ENCODE peak calls at places on chromosomes 4 and X, in nine cellular contexts. I is globus pallidus; K is neural progenitor cell; N is endothelial cell of umbilical vein; S is stimulated activated naive CD8-positive, alpha-beta T cell treated with anti-CD3 and anti-CD28 coated beads, Interleukin-15, Interleukin-2, amounts not matched to agents 100 U/mL and 50 U/mL, for 24 hours; L is renal cortical epithelial cell; M is cerebellar nuclear complex; G is left cardiac atrium; D is GM19239. Z is an unnamed sample.
A peak's percentile ranks its signal among the peaks of the same experiment; 100 is the strongest.

GRCh38 chr4:2848449-2848848 is 4.8 kb downstream of the ADD1 start:
- DNase-seq in M (no peak), L (no peak), G (no peak), S (no peak), K (no peak), N (no peak), I (no peak), D (no peak), Z (peak; percentile 37)

GRCh38 chr4:32488690-32489089 is 1768.5 kb downstream of the PCDH7 start:
- DNase-seq in S (no peak), M (no peak), K (no peak), G (no peak), L (no peak), D (no peak), I (no peak), N (no peak), Z (peak; percentile 83)

GRCh38 chrX:41599507-41599906 is 89.3 kb upstream of the GPR34 start:
- DNase-seq in S (no peak), G (no peak), L (no peak), D (no peak), K (no peak), I (peak; percentile 14), M (no peak), N (no peak), Z (no peak)

GRCh38 chr4:152810715-152811287 is 31.0 kb downstream of the ARFIP1 start:
- DNase-seq in I (no peak), N (no peak), L (peak; percentile 78), D (no peak), G (no peak), S (no peak), K (no peak), M (no peak), Z (no peak)

GRCh38 chr4:153780221-153780620 is 8.7 kb downstream of the SFRP2 start:
- DNase-seq in I (no peak), D (no peak), L (no peak), N (no peak), S (no peak), K (no peak), M (no peak), G (no peak), Z (no peak)

GRCh38 chr4:94511591-94511990 is 59.8 kb downstream of the PDLIM5 start:
- DNase-seq in L (no peak), D (no peak), S (no peak), M (no peak), K (no peak), N (no peak), G (no peak), I (no peak), Z (no peak)

GRCh38 chr4:15104825-15105224 is 102.5 kb downstream of the CPEB2 start:
- DNase-seq in K (no peak), I (no peak), L (no peak), N (peak; percentile 4), D (no peak), G (no peak), S (no peak), M (no peak), Z (no peak)

GRCh38 chrX:111568356-111568755 is 56.9 kb downstream of the SERTM2 start:
- DNase-seq in D (no peak), M (peak; percentile 0), S (no peak), G (no peak), I (peak; percentile 3), L (peak; percentile 36), N (no peak), K (peak; percentile 59), Z (no peak)

GRCh38 chrX:71292669-71293379 is 8.7 kb upstream of the ITGB1BP2 start:
- DNase-seq in I (no peak), G (no peak), S (no peak), D (no peak), N (no peak), M (no peak), L (no peak), K (no peak), Z (no peak)

GRCh38 chr4:181688416-181688815 is 554.8 kb upstream of the TENM3 start:
- DNase-seq in I (no peak), G (no peak), L (peak; percentile 11), D (no peak), K (no peak), S (no peak), N (no peak), M (no peak), Z (no peak)

GRCh38 chr4:178599521-178599920 is 1157.3 kb upstream of the AGA start:
- DNase-seq in G (no peak), S (no peak), D (no peak), K (peak; percentile 16), L (no peak), M (no peak), I (no peak), N (no peak), Z (no peak)

GRCh38 chr4:110271986-110272385 is 73.6 kb upstream of the ELOVL6 start:
- DNase-seq in S (no peak), I (no peak), D (no peak), M (no peak), N (no peak), K (no peak), L (no peak), G (no peak), Z (no peak)

GRCh38 chr4:118757761-118758213 is 72.6 kb downstream of the METTL14 start:
- DNase-seq in G (no peak), I (no peak), L (peak; percentile 19), M (no peak), D (no peak), N (no peak), K (no peak), S (no peak), Z (peak; percentile 70)

GRCh38 chr4:37827030-37827705 is 682 bp downstream of the PGM2 start:
- DNase-seq in D (no peak), I (no peak), G (no peak), K (no peak), N (peak; percentile 71), S (no peak), L (peak; percentile 75), M (no peak), Z (peak; percentile 69)

GRCh38 chr4:53618321-53618720 is 27.0 kb upstream of the LNX1 start:
- DNase-seq in S (no peak), M (no peak), G (no peak), D (no peak), I (no peak), L (no peak), K (no peak), N (peak; percentile 78), Z (no peak)

GRCh38 chrX:80511969-80512760 is 91.9 kb downstream of the TENT5D start:
- DNase-seq in S (no peak), L (peak; percentile 32), N (no peak), G (no peak), M (no peak), I (no peak), D (no peak), K (peak; percentile 3), Z (peak; percentile 42)

GRCh38 chrX:64894454-64895038 is 81.7 kb downstream of the ZC4H2 start:
- DNase-seq in M (no peak), G (no peak), N (peak; percentile 2), L (no peak), D (peak; percentile 20), S (peak; percentile 37), I (no peak), K (peak; percentile 69), Z (peak; percentile 1)

GRCh38 chrX:1491851-1492349 is 39.2 kb upstream of the ASMTL start:
- DNase-seq in N (no peak), K (peak; percentile 74), G (no peak), L (no peak), S (peak; percentile 77), D (no peak), M (no peak), I (no peak), Z (no peak)

GRCh38 chr4:170026253-170026991 is at the start of gene MFAP3L:
- DNase-seq in N (peak; percentile 81), D (peak; percentile 71), S (peak; percentile 86), M (peak; percentile 17), I (peak; percentile 88), G (peak; percentile 91), L (peak; percentile 60), K (peak; percentile 97), Z (peak; percentile 54)

GRCh38 chr4:188262464-188262863 is 123.2 kb downstream of the TRIML1 start:
- DNase-seq in I (no peak), D (no peak), M (no peak), S (no peak), G (no peak), L (no peak), N (no peak), K (no peak), Z (peak; percentile 25)

Z was measured in foreskin keratinocyte.